ENCODE peak calls at places on chromosomes 12 and 14, in ten cellular contexts. Y, D, F, R, Q, Z, U, L, A and K are unnamed samples.

GRCh38 chr12:105933671-105934665 is 204.8 kb downstream of the NUAK1 start:
- DNase-seq in Y (peak), D (no peak), F (peak), R (peak), Q (peak), Z (peak), U (no peak), L (no peak), A (no peak), K (peak)

GRCh38 chr12:12585115-12585862 is 22.6 kb upstream of the DUSP16 start:
- DNase-seq in Y (no peak), D (no peak), F (no peak), R (no peak), Q (no peak), Z (peak), U (no peak), L (no peak), A (no peak), K (no peak)

GRCh38 chr12:46473634-46474201 is 101.1 kb upstream of the SLC38A2 start:
- DNase-seq in Y (peak), D (peak), F (peak), R (peak), Q (no peak), Z (peak), U (no peak), L (peak), A (peak), K (peak)

GRCh38 chr12:104790296-104791125 is 167.6 kb downstream of the SLC41A2 start:
- DNase-seq in Y (no peak), D (peak), F (no peak), R (peak), Q (no peak), Z (peak), U (peak), L (no peak), A (peak), K (no peak)

GRCh38 chr14:28609228-28609828 is 157.3 kb upstream of the FOXG1 start:
- DNase-seq in Y (peak), D (peak), F (no peak), R (no peak), Q (peak), Z (peak), U (peak), L (no peak), A (peak), K (peak)

GRCh38 chr12:47820631-47821345 is 1.1 kb upstream of the HDAC7 start:
- DNase-seq in Y (peak), D (peak), F (peak), R (peak), Q (peak), Z (peak), U (no peak), L (peak), A (no peak), K (peak)

GRCh38 chr14:31205681-31206535 is 1.7 kb downstream of the HECTD1 start:
- DNase-seq in Y (no peak), D (no peak), F (peak), R (no peak), Q (no peak), Z (peak), U (no peak), L (no peak), A (peak), K (peak)

GRCh38 chr12:43766291-43766690 is 7.5 kb downstream of the IRAK4 start:
- DNase-seq in Y (no peak), D (no peak), F (no peak), R (no peak), Q (no peak), Z (peak), U (no peak), L (no peak), A (no peak), K (no peak)

GRCh38 chr14:101497910-101498860 is 63.1 kb upstream of the DIO3 start:
- DNase-seq in Y (no peak), D (no peak), F (no peak), R (no peak), Q (no peak), Z (no peak), U (no peak), L (no peak), A (no peak), K (no peak)

GRCh38 chr14:75631453-75631831 is 29.2 kb downstream of the ERG28 start:
- DNase-seq in Y (no peak), D (no peak), F (no peak), R (no peak), Q (no peak), Z (no peak), U (no peak), L (no peak), A (no peak), K (no peak)

GRCh38 chr12:53551889-53552291 is 44.6 kb upstream of the NPFF start:
- DNase-seq in Y (no peak), D (no peak), F (no peak), R (no peak), Q (no peak), Z (no peak), U (no peak), L (no peak), A (no peak), K (no peak)

GRCh38 chr12:44000309-44000952 is 164.6 kb downstream of the TMEM117 start:
- DNase-seq in Y (no peak), D (no peak), F (no peak), R (no peak), Q (no peak), Z (peak), U (peak), L (no peak), A (peak), K (peak)

GRCh38 chr12:39341761-39342160 is 101.2 kb downstream of the KIF21A start:
- DNase-seq in Y (no peak), D (no peak), F (no peak), R (no peak), Q (no peak), Z (no peak), U (no peak), L (no peak), A (no peak), K (no peak)

GRCh38 chr14:65210118-65210826 is 108.0 kb upstream of the MAX start:
- DNase-seq in Y (no peak), D (no peak), F (no peak), R (no peak), Q (no peak), Z (peak), U (no peak), L (no peak), A (no peak), K (no peak)

GRCh38 chr12:19234171-19234704 is 104.7 kb downstream of the PLEKHA5 start:
- DNase-seq in Y (no peak), D (no peak), F (no peak), R (no peak), Q (no peak), Z (peak), U (no peak), L (no peak), A (no peak), K (no peak)

GRCh38 chr12:93773122-93773871 is 96.1 kb downstream of the CRADD start:
- DNase-seq in Y (no peak), D (no peak), F (no peak), R (no peak), Q (no peak), Z (peak), U (no peak), L (no peak), A (no peak), K (no peak)

GRCh38 chr14:50853891-50854290 is 18.0 kb upstream of the ABHD12B start:
- DNase-seq in Y (no peak), D (no peak), F (no peak), R (no peak), Q (no peak), Z (no peak), U (no peak), L (no peak), A (no peak), K (no peak)

GRCh38 chr14:99505089-99505488 is 23.9 kb downstream of the CCNK start:
- DNase-seq in Y (no peak), D (no peak), F (no peak), R (no peak), Q (no peak), Z (no peak), U (no peak), L (no peak), A (peak), K (no peak)

GRCh38 chr12:3962661-3963483 is 89.7 kb upstream of the PARP11 start:
- DNase-seq in Y (no peak), D (no peak), F (no peak), R (no peak), Q (no peak), Z (peak), U (no peak), L (peak), A (no peak), K (no peak)

GRCh38 chr12:49706351-49707126 is 666 bp downstream of the FMNL3 start:
- DNase-seq in Y (no peak), D (peak), F (no peak), R (peak), Q (peak), Z (peak), U (peak), L (no peak), A (peak), K (no peak)

GRCh38 chr12:130465626-130466025 is 127.9 kb downstream of the PIWIL1 start:
- DNase-seq in Y (no peak), D (no peak), F (no peak), R (no peak), Q (no peak), Z (no peak), U (no peak), L (no peak), A (no peak), K (no peak)

GRCh38 chr12:75311369-75311768 is 18.8 kb downstream of the CAPS2 start:
- DNase-seq in Y (no peak), D (no peak), F (no peak), R (no peak), Q (no peak), Z (no peak), U (no peak), L (no peak), A (no peak), K (no peak)
- TF ChIP-seq CTCF in Y (no peak), D (no peak), F (no peak), R (no peak), Q (no peak), Z (no peak), U (no peak), L (no peak), A (no peak), K (no peak)

DNA sequence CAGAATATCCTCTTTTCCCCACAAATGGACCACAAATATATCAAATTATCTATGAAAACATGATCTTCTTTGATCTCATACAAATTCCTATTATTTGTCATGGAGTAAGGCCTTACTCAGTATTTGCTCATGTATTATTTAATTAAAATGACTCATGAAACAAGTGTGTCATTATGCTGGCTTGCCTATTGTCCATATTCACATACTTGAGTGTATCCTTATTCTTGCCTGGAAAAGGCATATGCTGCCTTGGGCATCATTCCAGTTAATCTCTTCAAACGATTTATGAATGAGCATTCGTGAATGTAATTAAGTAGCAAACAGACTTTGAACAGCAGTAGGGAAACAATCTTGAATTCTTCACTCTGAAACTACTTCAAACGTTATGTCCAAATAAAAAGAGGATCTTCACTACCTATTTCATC is 22.6 kb upstream of the SNRPF start:
- DNase-seq in Y (no peak), D (no peak), F (peak), R (no peak), Q (no peak), Z (peak), U (no peak), L (no peak), A (no peak), K (no peak)
- TF ChIP-seq CTCF in Y (no peak), D (no peak), F (no peak), R (no peak), Q (no peak), Z (no peak), U (no peak), L (no peak), A (no peak), K (no peak)

GRCh38 chr14:76647699-76648298 is 113.5 kb upstream of the VASH1 start:
- DNase-seq in Y (peak), D (no peak), F (no peak), R (no peak), Q (no peak), Z (peak), U (no peak), L (no peak), A (peak), K (peak)

GRCh38 chr14:76639606-76640272 is 121.5 kb upstream of the VASH1 start:
- DNase-seq in Y (no peak), D (no peak), F (no peak), R (no peak), Q (no peak), Z (no peak), U (no peak), L (no peak), A (no peak), K (no peak)

GRCh38 chr14:76640923-76641395 is 120.3 kb upstream of the VASH1 start:
- DNase-seq in Y (no peak), D (no peak), F (no peak), R (no peak), Q (no peak), Z (no peak), U (no peak), L (no peak), A (no peak), K (no peak)

GRCh38 chr14:76641541-76641940 is 119.7 kb upstream of the VASH1 start:
- DNase-seq in Y (no peak), D (no peak), F (no peak), R (no peak), Q (no peak), Z (no peak), U (no peak), L (no peak), A (no peak), K (no peak)

DNA sequence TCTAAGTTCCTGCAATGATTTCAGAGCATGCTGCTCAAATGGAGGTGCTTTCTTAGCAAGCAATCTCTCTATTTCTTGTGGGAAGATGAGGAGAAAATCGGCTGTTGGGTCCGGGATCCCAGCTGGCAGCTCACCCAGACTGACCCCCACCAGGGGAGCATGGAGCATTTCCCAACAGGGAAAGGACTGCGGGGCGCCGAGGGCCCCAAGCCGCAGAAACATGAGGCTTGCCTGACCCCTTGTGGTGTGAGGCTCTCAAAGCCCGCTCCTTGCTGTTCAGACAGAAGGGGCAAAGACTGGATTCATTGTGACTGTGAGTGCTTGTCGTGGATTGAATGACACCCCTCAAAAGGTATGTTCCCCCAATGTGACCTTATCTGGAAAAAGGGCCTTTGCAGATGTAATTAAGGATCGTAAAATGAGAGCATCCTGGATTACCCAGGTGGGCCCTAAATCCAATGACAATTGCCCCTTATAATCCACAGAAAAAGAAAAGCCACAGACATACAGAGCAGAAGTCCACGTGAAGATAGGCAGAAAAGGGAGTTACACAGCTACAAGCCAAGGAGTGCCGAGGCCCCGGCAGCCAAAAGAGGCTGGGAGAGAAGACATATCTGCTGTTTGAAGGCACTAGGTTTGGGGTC is 116.3 kb upstream of the VASH1 start:
- DNase-seq in Y (peak), D (peak), F (no peak), R (no peak), Q (peak), Z (peak), U (peak), L (no peak), A (peak), K (no peak)
- TF ChIP-seq CTCF in Y (peak), D (peak), F (peak), R (no peak), Q (peak), Z (peak), U (peak), L (peak), A (peak), K (peak)

DNA sequence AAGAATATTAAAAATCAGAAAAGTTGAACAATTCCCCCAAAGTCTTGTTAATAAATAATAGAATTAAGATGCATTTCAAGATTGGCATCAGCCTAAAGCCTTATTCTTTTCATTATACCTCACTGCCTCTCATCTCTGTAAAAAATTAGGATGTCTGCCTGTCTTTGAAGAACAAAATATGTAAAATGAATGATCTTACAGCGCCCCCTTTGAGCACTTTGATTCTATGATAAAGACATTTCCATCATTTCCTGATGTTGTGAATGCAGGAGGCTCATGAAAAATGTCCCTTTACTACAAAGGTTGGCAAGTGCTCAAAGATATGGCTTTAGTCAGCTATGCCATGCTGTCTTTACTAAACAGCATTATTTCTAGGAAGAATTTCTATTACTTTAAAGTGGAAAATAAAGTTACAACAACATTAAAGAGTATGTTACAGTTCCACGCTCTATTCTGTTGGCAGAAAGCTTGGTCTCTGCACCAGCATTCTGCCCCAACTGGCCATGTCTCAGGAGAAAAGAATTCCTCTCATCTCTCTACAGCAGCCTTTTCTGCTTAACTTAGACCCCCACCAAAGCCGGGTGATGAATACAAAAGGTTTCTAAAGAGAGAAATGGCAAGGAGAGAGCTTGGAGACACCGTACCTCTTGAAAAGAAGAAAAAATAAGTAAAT is 95.1 kb downstream of the LLPH start:
- DNase-seq in Y (no peak), D (no peak), F (no peak), R (no peak), Q (no peak), Z (peak), U (no peak), L (no peak), A (no peak), K (no peak)
- TF ChIP-seq CTCF in Y (no peak), D (no peak), F (peak), R (no peak), Q (peak), Z (peak), U (no peak), L (peak), A (no peak), K (peak)

DNA sequence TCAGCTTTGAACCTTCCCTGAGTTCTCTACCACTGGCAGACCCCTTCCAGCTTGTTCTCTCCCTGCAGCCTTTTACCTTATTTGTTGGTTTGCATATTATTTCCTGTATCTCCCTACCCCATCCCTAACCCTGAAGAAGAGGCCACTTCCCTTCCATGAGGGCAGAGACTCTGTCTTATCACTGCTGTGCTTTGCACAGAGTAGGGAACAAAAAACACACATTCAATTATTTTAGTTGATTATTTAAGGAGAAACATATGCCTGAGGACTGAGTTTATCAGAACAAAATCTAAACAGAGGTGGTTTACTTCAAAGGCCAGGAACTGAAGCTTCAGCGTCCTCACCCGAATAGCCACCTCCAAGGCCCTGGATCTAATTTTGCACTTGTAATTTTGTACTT is 111.7 kb upstream of the RFLNA start:
- DNase-seq in Y (no peak), D (no peak), F (no peak), R (no peak), Q (no peak), Z (no peak), U (no peak), L (no peak), A (no peak), K (no peak)
- TF ChIP-seq CTCF in Y (no peak), D (no peak), F (no peak), R (no peak), Q (no peak), Z (no peak), U (no peak), L (no peak), A (no peak), K (no peak)

DNA sequence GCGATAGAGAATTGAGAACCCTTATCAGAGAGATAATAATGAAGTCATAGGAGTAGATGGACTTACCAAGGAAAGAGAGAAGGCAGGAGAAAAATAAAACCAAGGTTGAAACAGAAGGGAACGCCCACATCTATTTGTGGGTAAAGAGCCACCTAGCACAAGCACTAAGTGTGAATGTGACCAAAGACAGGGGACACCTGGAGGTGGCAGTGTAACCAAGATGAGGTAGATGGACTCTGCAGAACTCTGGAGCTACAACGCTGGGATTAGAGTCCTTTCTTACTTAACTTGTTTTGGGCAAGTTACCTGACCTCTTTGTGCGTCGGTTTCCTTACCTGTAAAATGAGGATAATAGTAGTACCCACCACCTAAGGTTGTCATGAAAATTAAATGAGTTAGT is 101.9 kb downstream of the SLC5A8 start:
- DNase-seq in Y (no peak), D (no peak), F (no peak), R (no peak), Q (no peak), Z (no peak), U (no peak), L (no peak), A (no peak), K (no peak)
- TF ChIP-seq CTCF in Y (no peak), D (no peak), F (no peak), R (no peak), Q (no peak), Z (no peak), U (no peak), L (no peak), A (no peak), K (no peak)

DNA sequence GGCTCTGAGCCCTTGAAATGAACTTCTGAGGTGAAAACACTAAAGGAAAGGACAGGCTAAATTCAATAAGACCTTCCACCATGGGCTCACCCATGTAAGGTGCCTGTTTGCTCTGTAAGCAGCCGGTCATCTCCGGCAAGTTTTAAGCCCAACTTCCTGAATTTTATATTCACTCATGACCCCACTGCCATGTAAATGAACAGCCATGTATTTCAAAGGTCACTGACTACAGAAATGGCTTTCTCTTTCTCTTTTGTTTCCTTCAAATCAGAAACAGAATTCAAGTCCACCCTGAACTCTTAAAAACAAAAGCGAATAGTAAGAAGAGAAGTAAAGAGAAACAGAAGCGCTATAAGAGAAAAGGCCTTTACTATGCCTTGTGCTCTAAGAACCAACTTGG is 61.7 kb upstream of the OVCH1 start:
- DNase-seq in Y (no peak), D (no peak), F (no peak), R (no peak), Q (no peak), Z (no peak), U (no peak), L (no peak), A (no peak), K (no peak)
- TF ChIP-seq CTCF in Y (no peak), D (no peak), F (no peak), R (no peak), Q (no peak), Z (no peak), U (no peak), L (no peak), A (no peak), K (no peak)